ENCODE peak calls at places on chromosomes 7 and 10, in ten cellular contexts. W is putamen; X is NCI-H2081; Z is naive thymus-derived CD4-positive, alpha-beta T cell; Q is GF-D8; D is CD8-positive, alpha-beta T cell; K is fibroblast of mammary gland; H is uterus; T is neural crest cell; N is smooth muscle cell of the brain vasculature. O is an unnamed sample.

GRCh38 chr7:33050425-33051318 is 11.9 kb downstream of the NT5C3A start:
- DNase-seq in W (no peak), X (peak; percentile 54), Z (peak; percentile 56), Q (peak; percentile 95), D (no peak), K (peak; percentile 69), H (no peak), T (no peak), N (no peak), O (no peak)

GRCh38 chr10:4725917-4726606 is 99.9 kb upstream of the AKR1E2 start:
- DNase-seq in W (no peak), X (peak; percentile 34), Z (no peak), Q (no peak), D (no peak), K (peak; percentile 89), H (no peak), T (no peak), N (no peak), O (no peak)

GRCh38 chr10:131730771-131731497 is 169.9 kb upstream of the PPP2R2D start:
- DNase-seq in W (no peak), X (no peak), Z (no peak), Q (no peak), D (peak; percentile 29), K (no peak), H (no peak), T (no peak), N (no peak), O (no peak)

GRCh38 chr7:17184805-17185689 is 113.4 kb upstream of the AHR start:
- DNase-seq in W (no peak), X (no peak), Z (no peak), Q (no peak), D (no peak), K (peak; percentile 70), H (no peak), T (no peak), N (no peak), O (no peak)

GRCh38 chr10:86775859-86776180 is 19.4 kb downstream of the BMPR1A start:
- DNase-seq in W (no peak), X (no peak), Z (no peak), Q (no peak), D (no peak), K (no peak), H (no peak), T (no peak), N (no peak), O (no peak)

GRCh38 chr7:66050990-66051424 is 24.6 kb upstream of the ASL start:
- DNase-seq in W (no peak), X (no peak), Z (no peak), Q (no peak), D (no peak), K (peak; percentile 96), H (no peak), T (no peak), N (no peak), O (no peak)

GRCh38 chr10:63711866-63712716 is 190.9 kb downstream of the REEP3 start:
- DNase-seq in W (peak; percentile 79), X (peak; percentile 98), Z (no peak), Q (no peak), D (no peak), K (peak; percentile 100), H (peak; percentile 92), T (no peak), N (peak; percentile 83), O (peak; percentile 67)

GRCh38 chr10:132878730-132879407 is 63.5 kb downstream of the CFAP46 start:
- DNase-seq in W (no peak), X (no peak), Z (no peak), Q (no peak), D (no peak), K (peak; percentile 15), H (peak; percentile 7), T (no peak), N (no peak), O (no peak)

GRCh38 chr7:48781783-48782182 is 142.6 kb upstream of the CDC14C start:
- DNase-seq in W (no peak), X (peak; percentile 21), Z (no peak), Q (no peak), D (no peak), K (peak; percentile 7), H (no peak), T (no peak), N (no peak), O (no peak)

GRCh38 chr10:82969405-82969804 is 1094.4 kb downstream of the NRG3 start:
- DNase-seq in W (no peak), X (peak; percentile 19), Z (no peak), Q (no peak), D (no peak), K (peak; percentile 38), H (no peak), T (no peak), N (no peak), O (no peak)

GRCh38 chr10:46534828-46535524 is 21.5 kb downstream of the GPRIN2 start:
- DNase-seq in W (no peak), X (no peak), Z (no peak), Q (no peak), D (no peak), K (no peak), H (no peak), T (no peak), N (no peak), O (no peak)

GRCh38 chr7:133910761-133911160 is 216.4 kb upstream of the LRGUK start:
- DNase-seq in W (no peak), X (peak; percentile 93), Z (no peak), Q (no peak), D (no peak), K (no peak), H (no peak), T (no peak), N (no peak), O (no peak)

GRCh38 chr7:93923291-93923690 is 1.8 kb downstream of the GNG11 start:
- DNase-seq in W (no peak), X (no peak), Z (no peak), Q (no peak), D (no peak), K (peak; percentile 59), H (no peak), T (no peak), N (no peak), O (no peak)

GRCh38 chr10:33376976-33377657 is 42.6 kb upstream of the NRP1 start:
- DNase-seq in W (peak; percentile 37), X (no peak), Z (no peak), Q (no peak), D (no peak), K (peak; percentile 92), H (no peak), T (no peak), N (no peak), O (no peak)

GRCh38 chr10:22610595-22610994 is 103.8 kb downstream of the PIP4K2A start:
- DNase-seq in W (no peak), X (no peak), Z (no peak), Q (no peak), D (no peak), K (no peak), H (no peak), T (no peak), N (no peak), O (no peak)

GRCh38 chr7:14191686-14192098 is 202.2 kb upstream of the ETV1 start:
- DNase-seq in W (no peak), X (no peak), Z (no peak), Q (no peak), D (no peak), K (peak; percentile 91), H (no peak), T (no peak), N (no peak), O (no peak)

GRCh38 chr10:13526952-13527863 is 1.6 kb downstream of the BEND7 start:
- DNase-seq in W (no peak), X (no peak), Z (no peak), Q (no peak), D (no peak), K (peak; percentile 60), H (no peak), T (no peak), N (no peak), O (no peak)

GRCh38 chr10:6458814-6459213 is 121.3 kb downstream of the PRKCQ start:
- DNase-seq in W (no peak), X (no peak), Z (no peak), Q (peak; percentile 61), D (no peak), K (no peak), H (no peak), T (no peak), N (no peak), O (no peak)

GRCh38 chr7:88132725-88133124 is 87.1 kb downstream of the SRI start:
- DNase-seq in W (no peak), X (no peak), Z (no peak), Q (no peak), D (no peak), K (no peak), H (no peak), T (no peak), N (no peak), O (no peak)

GRCh38 chr7:87110778-87111177 is 41.5 kb upstream of the DMTF1 start:
- DNase-seq in W (no peak), X (no peak), Z (no peak), Q (no peak), D (no peak), K (peak; percentile 58), H (no peak), T (no peak), N (no peak), O (no peak)

GRCh38 chr10:4514445-4515108 is 311.4 kb upstream of the AKR1E2 start:
- DNase-seq in W (peak; percentile 15), X (no peak), Z (no peak), Q (no peak), D (no peak), K (peak; percentile 76), H (peak; percentile 61), T (no peak), N (no peak), O (peak; percentile 7)

GRCh38 chr7:158393926-158394625 is 193.5 kb downstream of the PTPRN2 start:
- DNase-seq in W (no peak), X (no peak), Z (no peak), Q (no peak), D (no peak), K (no peak), H (no peak), T (no peak), N (no peak), O (no peak)

GRCh38 chr10:109025187-109025586 is 898.1 kb downstream of the XPNPEP1 start:
- DNase-seq in W (no peak), X (no peak), Z (no peak), Q (no peak), D (no peak), K (no peak), H (no peak), T (no peak), N (no peak), O (no peak)

GRCh38 chr10:33273295-33274002 is 61.0 kb downstream of the NRP1 start:
- DNase-seq in W (peak; percentile 49), X (peak; percentile 78), Z (no peak), Q (no peak), D (no peak), K (peak; percentile 96), H (peak; percentile 64), T (no peak), N (no peak), O (peak; percentile 40)

GRCh38 chr10:121774813-121775212 is 153.0 kb downstream of the ATE1 start:
- DNase-seq in W (no peak), X (no peak), Z (no peak), Q (no peak), D (no peak), K (peak; percentile 44), H (no peak), T (no peak), N (peak; percentile 28), O (no peak)

GRCh38 chr10:117519895-117520294 is 22.7 kb upstream of the EMX2 start:
- DNase-seq in W (no peak), X (no peak), Z (no peak), Q (no peak), D (no peak), K (no peak), H (no peak), T (no peak), N (no peak), O (no peak)

GRCh38 chr7:105257338-105257737 is 131.4 kb downstream of the SRPK2 start:
- DNase-seq in W (no peak), X (peak; percentile 75), Z (no peak), Q (peak; percentile 44), D (no peak), K (no peak), H (no peak), T (no peak), N (no peak), O (no peak)

GRCh38 chr10:113384181-113384580 is 168.7 kb upstream of the HABP2 start:
- DNase-seq in W (no peak), X (no peak), Z (no peak), Q (no peak), D (no peak), K (peak; percentile 3), H (no peak), T (no peak), N (no peak), O (no peak)

O was measured in nucleus accumbens.